ENCODE peak calls at places on chromosomes 2 and 18, in nine cellular contexts. One of them, this sample, is unnamed.

GRCh38 chr18:26482567-26482966 is 65.8 kb downstream of the KCTD1 start:
- DNase-seq in osteocyte: no peak
- DNase-seq in HCEC 1CT: no peak
- DNase-seq in Daoy: peak; percentile 35
- DNase-seq in foreskin fibroblast: no peak
- DNase-seq in NCI-H2081: no peak
- DNase-seq in stimulated activated CD4-positive, alpha-beta T cell treated with anti-CD3 and anti-CD28 coated beads, Interleukin-4, amount 100 ng/mL, for 24 hours: no peak
- DNase-seq in amniotic epithelial cell: no peak
- DNase-seq in H7: peak; percentile 79
- DNase-seq in this sample: no peak

GRCh38 chr2:239809391-239809790 is 215.8 kb downstream of the NDUFA10 start:
- DNase-seq in osteocyte: peak; percentile 77
- DNase-seq in HCEC 1CT: no peak
- DNase-seq in Daoy: no peak
- DNase-seq in foreskin fibroblast: no peak
- DNase-seq in NCI-H2081: no peak
- DNase-seq in stimulated activated CD4-positive, alpha-beta T cell treated with anti-CD3 and anti-CD28 coated beads, Interleukin-4, amount 100 ng/mL, for 24 hours: no peak
- DNase-seq in amniotic epithelial cell: no peak
- DNase-seq in H7: no peak
- DNase-seq in this sample: no peak

GRCh38 chr2:133171396-133172004 is 396.8 kb downstream of the NCKAP5 start:
- DNase-seq in osteocyte: no peak
- DNase-seq in HCEC 1CT: peak; percentile 64
- DNase-seq in Daoy: peak; percentile 56
- DNase-seq in foreskin fibroblast: peak; percentile 43
- DNase-seq in NCI-H2081: peak; percentile 50
- DNase-seq in stimulated activated CD4-positive, alpha-beta T cell treated with anti-CD3 and anti-CD28 coated beads, Interleukin-4, amount 100 ng/mL, for 24 hours: no peak
- DNase-seq in amniotic epithelial cell: peak; percentile 59
- DNase-seq in H7: peak; percentile 31
- DNase-seq in this sample: peak; percentile 18

GRCh38 chr18:73119574-73119973 is 251.8 kb upstream of the NETO1 start:
- DNase-seq in osteocyte: no peak
- DNase-seq in HCEC 1CT: no peak
- DNase-seq in Daoy: peak; percentile 12
- DNase-seq in foreskin fibroblast: no peak
- DNase-seq in NCI-H2081: no peak
- DNase-seq in stimulated activated CD4-positive, alpha-beta T cell treated with anti-CD3 and anti-CD28 coated beads, Interleukin-4, amount 100 ng/mL, for 24 hours: no peak
- DNase-seq in amniotic epithelial cell: no peak
- DNase-seq in H7: no peak
- DNase-seq in this sample: no peak

GRCh38 chr2:144523606-144524131 is 3.8 kb upstream of the ZEB2 start:
- DNase-seq in osteocyte: no peak
- DNase-seq in HCEC 1CT: no peak
- DNase-seq in Daoy: peak; percentile 28
- DNase-seq in foreskin fibroblast: no peak
- DNase-seq in NCI-H2081: no peak
- DNase-seq in stimulated activated CD4-positive, alpha-beta T cell treated with anti-CD3 and anti-CD28 coated beads, Interleukin-4, amount 100 ng/mL, for 24 hours: no peak
- DNase-seq in amniotic epithelial cell: no peak
- DNase-seq in H7: peak; percentile 77
- DNase-seq in this sample: no peak

GRCh38 chr18:3236470-3236869 is 11.1 kb upstream of the MYL12A start:
- DNase-seq in osteocyte: no peak
- DNase-seq in HCEC 1CT: no peak
- DNase-seq in Daoy: no peak
- DNase-seq in foreskin fibroblast: no peak
- DNase-seq in NCI-H2081: no peak
- DNase-seq in stimulated activated CD4-positive, alpha-beta T cell treated with anti-CD3 and anti-CD28 coated beads, Interleukin-4, amount 100 ng/mL, for 24 hours: no peak
- DNase-seq in amniotic epithelial cell: no peak
- DNase-seq in H7: no peak
- DNase-seq in this sample: peak; percentile 79

GRCh38 chr2:112150851-112151250 is 12.7 kb downstream of the FBLN7 start:
- DNase-seq in osteocyte: peak; percentile 59
- DNase-seq in HCEC 1CT: no peak
- DNase-seq in Daoy: no peak
- DNase-seq in foreskin fibroblast: no peak
- DNase-seq in NCI-H2081: no peak
- DNase-seq in stimulated activated CD4-positive, alpha-beta T cell treated with anti-CD3 and anti-CD28 coated beads, Interleukin-4, amount 100 ng/mL, for 24 hours: no peak
- DNase-seq in amniotic epithelial cell: no peak
- DNase-seq in H7: peak; percentile 14
- DNase-seq in this sample: no peak

GRCh38 chr2:189285962-189286648 is 106.5 kb upstream of the COL5A2 start:
- DNase-seq in osteocyte: no peak
- DNase-seq in HCEC 1CT: peak; percentile 96
- DNase-seq in Daoy: peak; percentile 66
- DNase-seq in foreskin fibroblast: peak; percentile 75
- DNase-seq in NCI-H2081: no peak
- DNase-seq in stimulated activated CD4-positive, alpha-beta T cell treated with anti-CD3 and anti-CD28 coated beads, Interleukin-4, amount 100 ng/mL, for 24 hours: peak; percentile 28
- DNase-seq in amniotic epithelial cell: peak; percentile 98
- DNase-seq in H7: no peak
- DNase-seq in this sample: no peak

GRCh38 chr2:61090386-61090921 is 24.8 kb downstream of the SANBR start:
- DNase-seq in osteocyte: no peak
- DNase-seq in HCEC 1CT: no peak
- DNase-seq in Daoy: no peak
- DNase-seq in foreskin fibroblast: peak; percentile 7
- DNase-seq in NCI-H2081: no peak
- DNase-seq in stimulated activated CD4-positive, alpha-beta T cell treated with anti-CD3 and anti-CD28 coated beads, Interleukin-4, amount 100 ng/mL, for 24 hours: no peak
- DNase-seq in amniotic epithelial cell: peak; percentile 84
- DNase-seq in H7: no peak
- DNase-seq in this sample: no peak

GRCh38 chr2:66344087-66344663 is 90.8 kb upstream of the MEIS1 start:
- DNase-seq in osteocyte: no peak
- DNase-seq in HCEC 1CT: no peak
- DNase-seq in Daoy: no peak
- DNase-seq in foreskin fibroblast: no peak
- DNase-seq in NCI-H2081: no peak
- DNase-seq in stimulated activated CD4-positive, alpha-beta T cell treated with anti-CD3 and anti-CD28 coated beads, Interleukin-4, amount 100 ng/mL, for 24 hours: no peak
- DNase-seq in amniotic epithelial cell: no peak
- DNase-seq in H7: no peak
- DNase-seq in this sample: no peak

GRCh38 chr2:20356042-20356441 is 5.4 kb upstream of the PUM2 start:
- DNase-seq in osteocyte: no peak
- DNase-seq in HCEC 1CT: peak; percentile 92
- DNase-seq in Daoy: peak; percentile 84
- DNase-seq in foreskin fibroblast: peak; percentile 62
- DNase-seq in NCI-H2081: peak; percentile 34
- DNase-seq in stimulated activated CD4-positive, alpha-beta T cell treated with anti-CD3 and anti-CD28 coated beads, Interleukin-4, amount 100 ng/mL, for 24 hours: no peak
- DNase-seq in amniotic epithelial cell: peak; percentile 88
- DNase-seq in H7: no peak
- DNase-seq in this sample: no peak

GRCh38 chr2:25168256-25169072 is at the start of gene POMC:
- DNase-seq in osteocyte: no peak
- DNase-seq in HCEC 1CT: no peak
- DNase-seq in Daoy: peak; percentile 56
- DNase-seq in foreskin fibroblast: peak; percentile 11
- DNase-seq in NCI-H2081: peak; percentile 1
- DNase-seq in stimulated activated CD4-positive, alpha-beta T cell treated with anti-CD3 and anti-CD28 coated beads, Interleukin-4, amount 100 ng/mL, for 24 hours: peak; percentile 15
- DNase-seq in amniotic epithelial cell: peak; percentile 7
- DNase-seq in H7: peak; percentile 86
- DNase-seq in this sample: no peak

GRCh38 chr2:232365621-232366321 is 12.8 kb upstream of the ALPP start:
- DNase-seq in osteocyte: no peak
- DNase-seq in HCEC 1CT: peak; percentile 17
- DNase-seq in Daoy: peak; percentile 60
- DNase-seq in foreskin fibroblast: no peak
- DNase-seq in NCI-H2081: no peak
- DNase-seq in stimulated activated CD4-positive, alpha-beta T cell treated with anti-CD3 and anti-CD28 coated beads, Interleukin-4, amount 100 ng/mL, for 24 hours: no peak
- DNase-seq in amniotic epithelial cell: peak; percentile 94
- DNase-seq in H7: peak; percentile 91
- DNase-seq in this sample: peak; percentile 6

GRCh38 chr18:25915907-25916306 is 174.5 kb downstream of the SS18 start:
- DNase-seq in osteocyte: no peak
- DNase-seq in HCEC 1CT: no peak
- DNase-seq in Daoy: no peak
- DNase-seq in foreskin fibroblast: no peak
- DNase-seq in NCI-H2081: no peak
- DNase-seq in stimulated activated CD4-positive, alpha-beta T cell treated with anti-CD3 and anti-CD28 coated beads, Interleukin-4, amount 100 ng/mL, for 24 hours: no peak
- DNase-seq in amniotic epithelial cell: no peak
- DNase-seq in H7: peak; percentile 27
- DNase-seq in this sample: no peak

GRCh38 chr18:10101293-10101701 is 187.5 kb downstream of the VAPA start:
- DNase-seq in osteocyte: no peak
- DNase-seq in HCEC 1CT: no peak
- DNase-seq in Daoy: peak; percentile 35
- DNase-seq in foreskin fibroblast: peak; percentile 69
- DNase-seq in NCI-H2081: no peak
- DNase-seq in stimulated activated CD4-positive, alpha-beta T cell treated with anti-CD3 and anti-CD28 coated beads, Interleukin-4, amount 100 ng/mL, for 24 hours: no peak
- DNase-seq in amniotic epithelial cell: no peak
- DNase-seq in H7: peak; percentile 71
- DNase-seq in this sample: no peak

GRCh38 chr2:153394247-153394646 is 84.3 kb downstream of the RPRM start:
- DNase-seq in osteocyte: no peak
- DNase-seq in HCEC 1CT: no peak
- DNase-seq in Daoy: no peak
- DNase-seq in foreskin fibroblast: no peak
- DNase-seq in NCI-H2081: no peak
- DNase-seq in stimulated activated CD4-positive, alpha-beta T cell treated with anti-CD3 and anti-CD28 coated beads, Interleukin-4, amount 100 ng/mL, for 24 hours: no peak
- DNase-seq in amniotic epithelial cell: no peak
- DNase-seq in H7: no peak
- DNase-seq in this sample: no peak

GRCh38 chr2:173184031-173185004 is 108.7 kb downstream of the MAP3K20 start:
- DNase-seq in osteocyte: peak; percentile 85
- DNase-seq in HCEC 1CT: peak; percentile 99
- DNase-seq in Daoy: peak; percentile 97
- DNase-seq in foreskin fibroblast: peak; percentile 97
- DNase-seq in NCI-H2081: no peak
- DNase-seq in stimulated activated CD4-positive, alpha-beta T cell treated with anti-CD3 and anti-CD28 coated beads, Interleukin-4, amount 100 ng/mL, for 24 hours: no peak
- DNase-seq in amniotic epithelial cell: peak; percentile 99
- DNase-seq in H7: peak; percentile 19
- DNase-seq in this sample: no peak

GRCh38 chr2:209872675-209873074 is 101.0 kb downstream of the UNC80 start:
- DNase-seq in osteocyte: no peak
- DNase-seq in HCEC 1CT: no peak
- DNase-seq in Daoy: peak; percentile 89
- DNase-seq in foreskin fibroblast: no peak
- DNase-seq in NCI-H2081: no peak
- DNase-seq in stimulated activated CD4-positive, alpha-beta T cell treated with anti-CD3 and anti-CD28 coated beads, Interleukin-4, amount 100 ng/mL, for 24 hours: no peak
- DNase-seq in amniotic epithelial cell: no peak
- DNase-seq in H7: peak; percentile 48
- DNase-seq in this sample: no peak